ENCODE peak calls at places on chromosomes 12 and 14, in seven cellular contexts. R is hepatocyte, Y is brain microvascular endothelial cell, N is fibroblast of mammary gland, X is cardiac fibroblast, M is kidney epithelial cell, L is astrocyte of the cerebellum. S is an unnamed sample.
A peak's percentile ranks its signal among the peaks of the same experiment; 100 is the strongest.

GRCh38 chr12:6375269-6376078 is at the start of gene SCNN1A:
- DNase-seq in R (peak; percentile 72), Y (no peak), N (no peak), X (no peak), M (no peak), L (no peak), S (no peak)

GRCh38 chr14:64109821-64110554 is 184.2 kb downstream of the ESR2 start:
- DNase-seq in R (no peak), Y (no peak), N (peak; percentile 23), X (peak; percentile 56), M (no peak), L (no peak), S (peak; percentile 22)

GRCh38 chr12:64318605-64319004 is 72.0 kb downstream of the C12orf56 start:
- DNase-seq in R (peak; percentile 5), Y (peak; percentile 20), N (peak; percentile 44), X (peak; percentile 87), M (no peak), L (peak; percentile 3), S (peak; percentile 10)

GRCh38 chr12:119512772-119513497 is 80.6 kb upstream of the TMEM233 start:
- DNase-seq in R (peak; percentile 48), Y (no peak), N (peak; percentile 2), X (peak; percentile 18), M (no peak), L (no peak), S (no peak)

GRCh38 chr12:110316861-110317260 is 35.8 kb downstream of the ATP2A2 start:
- DNase-seq in R (no peak), Y (peak; percentile 43), N (peak; percentile 88), X (peak; percentile 87), M (no peak), L (peak; percentile 36), S (peak; percentile 85)

GRCh38 chr12:92403210-92404175 is 257.8 kb upstream of the BTG1 start:
- DNase-seq in R (no peak), Y (no peak), N (no peak), X (no peak), M (peak; percentile 34), L (no peak), S (no peak)

GRCh38 chr12:6729186-6729585 is 5.3 kb downstream of the COPS7A start:
- DNase-seq in R (no peak), Y (no peak), N (no peak), X (no peak), M (no peak), L (no peak), S (no peak)

GRCh38 chr14:91573894-91574837 is 64.1 kb upstream of the PPP4R3A start:
- DNase-seq in R (peak; percentile 61), Y (peak; percentile 31), N (peak; percentile 71), X (peak; percentile 48), M (no peak), L (peak; percentile 13), S (peak; percentile 54)

GRCh38 chr14:31133133-31133532 is 74.5 kb downstream of the HECTD1 start:
- DNase-seq in R (no peak), Y (no peak), N (no peak), X (no peak), M (no peak), L (no peak), S (no peak)

GRCh38 chr14:65425885-65426284 is 13.4 kb downstream of the FUT8 start:
- DNase-seq in R (no peak), Y (no peak), N (peak; percentile 42), X (peak; percentile 20), M (no peak), L (no peak), S (no peak)

GRCh38 chr12:107178776-107179175 is 85.4 kb upstream of the CRY1 start:
- DNase-seq in R (no peak), Y (no peak), N (no peak), X (no peak), M (no peak), L (no peak), S (no peak)

GRCh38 chr14:100532154-100532915 is 54.9 kb downstream of the BEGAIN start:
- DNase-seq in R (no peak), Y (no peak), N (no peak), X (no peak), M (no peak), L (no peak), S (no peak)

GRCh38 chr12:119696943-119697342 is 29.0 kb downstream of the PRKAB1 start:
- DNase-seq in R (no peak), Y (no peak), N (no peak), X (no peak), M (no peak), L (no peak), S (no peak)

GRCh38 chr12:63889721-63890509 is 45.4 kb downstream of the SRGAP1 start:
- DNase-seq in R (no peak), Y (peak; percentile 64), N (no peak), X (peak; percentile 58), M (no peak), L (no peak), S (no peak)

GRCh38 chr12:112584266-112584722 is 165.5 kb downstream of the PTPN11 start:
- DNase-seq in R (no peak), Y (no peak), N (no peak), X (peak; percentile 2), M (no peak), L (no peak), S (no peak)

GRCh38 chr14:100105357-100106169 is 40.3 kb downstream of the EVL start:
- DNase-seq in R (no peak), Y (no peak), N (no peak), X (no peak), M (no peak), L (no peak), S (no peak)

GRCh38 chr14:71321556-71322315 is 414.5 kb downstream of the PCNX1 start:
- DNase-seq in R (peak; percentile 59), Y (peak; percentile 29), N (peak; percentile 67), X (peak; percentile 87), M (peak; percentile 44), L (peak; percentile 47), S (peak; percentile 67)

GRCh38 chr12:30134229-30134628 is 350.5 kb upstream of the TMTC1 start:
- DNase-seq in R (peak; percentile 22), Y (no peak), N (no peak), X (peak; percentile 11), M (no peak), L (no peak), S (no peak)

GRCh38 chr14:55272922-55273321 is 1.7 kb downstream of the FBXO34 start:
- DNase-seq in R (no peak), Y (no peak), N (no peak), X (no peak), M (no peak), L (no peak), S (no peak)

GRCh38 chr12:2035421-2036080 is 17.2 kb upstream of the CACNA1C start:
- DNase-seq in R (no peak), Y (no peak), N (no peak), X (no peak), M (no peak), L (no peak), S (no peak)

GRCh38 chr12:111975161-111975931 is 37.6 kb downstream of the TMEM116 start:
- DNase-seq in R (no peak), Y (no peak), N (peak; percentile 5), X (no peak), M (no peak), L (no peak), S (no peak)

GRCh38 chr12:93780115-93780641 is 103.0 kb downstream of the CRADD start:
- DNase-seq in R (no peak), Y (no peak), N (peak; percentile 62), X (peak; percentile 56), M (no peak), L (no peak), S (peak; percentile 36)

DNA sequence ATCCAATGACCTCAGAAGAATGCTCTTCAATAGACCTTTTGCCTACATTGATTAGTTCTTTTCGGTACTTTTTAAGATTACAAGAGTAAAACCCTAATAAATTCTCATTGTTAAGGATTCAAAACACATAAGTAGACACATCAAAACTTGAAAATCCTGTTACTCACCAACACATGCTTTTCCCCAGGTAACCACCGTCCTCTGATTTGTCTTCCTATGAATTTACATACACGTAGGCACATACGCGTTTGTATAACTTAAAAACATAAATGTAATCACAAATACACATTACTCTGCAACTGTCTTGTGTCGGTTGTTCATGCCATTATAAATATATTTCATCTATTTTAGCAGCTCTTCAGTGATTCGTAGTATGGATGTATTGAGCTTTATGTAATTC is 910 bp upstream of the WASHC4 start:
- DNase-seq in R (no peak), Y (no peak), N (no peak), X (no peak), M (no peak), L (no peak), S (no peak)
- H3K4me3 ChIP-seq in R (peak overlapping the region; percentile 21), Y (peak overlapping the region; percentile 96), N (peak overlapping the region; percentile 73), X (no peak overlapping the region), M (no peak overlapping the region), L (peak overlapping the region; percentile 87), S (peak overlapping the region; percentile 87)

GRCh38 chr12:25552681-25553080 is 402 bp downstream of the LMNTD1 start:
- DNase-seq in R (no peak), Y (peak; percentile 83), N (peak; percentile 23), X (peak; percentile 77), M (no peak), L (no peak), S (peak; percentile 75)

GRCh38 chr12:25558566-25558965 is 5.5 kb upstream of the LMNTD1 start:
- DNase-seq in R (no peak), Y (peak; percentile 60), N (peak; percentile 41), X (peak; percentile 77), M (no peak), L (no peak), S (peak; percentile 12)

GRCh38 chr12:25553083-25553482 is at the start of gene LMNTD1:
- DNase-seq in R (peak; percentile 10), Y (peak; percentile 69), N (peak; percentile 78), X (peak; percentile 85), M (peak; percentile 12), L (peak; percentile 63), S (peak; percentile 63)

GRCh38 chr12:25556136-25556535 is 3.1 kb upstream of the LMNTD1 start:
- DNase-seq in R (no peak), Y (no peak), N (no peak), X (no peak), M (no peak), L (no peak), S (no peak)

DNA sequence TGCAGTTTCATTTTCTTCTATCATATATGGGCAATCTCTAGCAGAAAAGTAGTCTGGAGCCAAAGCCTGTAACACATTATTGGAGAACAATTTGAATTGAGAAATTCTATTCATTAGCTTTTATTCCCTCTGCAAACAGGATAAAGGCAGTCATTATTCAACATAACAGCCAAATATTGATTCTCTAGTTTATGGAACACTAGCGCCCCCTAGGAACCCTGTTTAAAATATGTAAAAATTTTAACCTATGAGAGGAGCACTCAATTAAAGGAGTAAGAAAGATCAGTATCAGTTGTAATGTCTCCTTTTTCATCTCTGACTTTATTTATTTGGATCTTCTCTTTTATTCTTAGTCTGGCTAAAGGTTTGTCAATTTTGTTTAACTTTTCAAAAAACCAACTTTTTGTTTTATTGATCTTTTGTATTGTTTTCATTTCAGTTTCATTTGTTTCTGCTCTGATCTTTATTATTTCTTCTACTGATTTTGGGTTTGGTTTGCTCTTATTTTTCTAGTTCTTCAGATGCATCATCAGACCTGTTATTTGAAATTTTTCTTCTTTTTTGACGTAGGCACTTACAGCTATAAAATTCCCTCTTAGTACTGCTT is 4.8 kb upstream of the LMNTD1 start:
- DNase-seq in R (peak; percentile 68), Y (peak; percentile 40), N (peak; percentile 71), X (peak; percentile 75), M (no peak), L (peak; percentile 33), S (peak; percentile 79)
- TF ChIP-seq CTCF in R (peak; percentile 52), Y (peak; percentile 37), N (peak; percentile 67), X (peak; percentile 60), M (peak; percentile 32), L (peak; percentile 13), S (peak; percentile 34)

GRCh38 chr12:114448618-114448933 is 42.6 kb upstream of the TBX5 start:
- DNase-seq in R (no peak), Y (no peak), N (no peak), X (no peak), M (no peak), L (no peak), S (no peak)
- H3K4me3 ChIP-seq in R (no peak overlapping the region), Y (no peak overlapping the region), N (no peak overlapping the region), X (no peak overlapping the region), M (no peak overlapping the region), L (no peak overlapping the region), S (no peak overlapping the region)

GRCh38 chr12:56236985-56237384 is 7.1 kb downstream of the SLC39A5 start:
- DNase-seq in R (no peak), Y (no peak), N (no peak), X (no peak), M (no peak), L (no peak), S (no peak)
- TF ChIP-seq CTCF in R (no peak), Y (no peak), N (no peak), X (no peak), M (no peak), L (no peak), S (no peak)

S was measured in foreskin fibroblast.